ENCODE peak calls at places on chromosomes 13 and 19, in nine cellular contexts. One of them, this sample, is unnamed.

GRCh38 chr13:100506154-100506553 is 82.4 kb downstream of the GGACT start:
- DNase-seq in activated B cell treated with CpG ODN at 0.5 μM for 24 hours: no peak
- DNase-seq in cardiac fibroblast: no peak
- DNase-seq in astrocyte: no peak
- DNase-seq in WERI-Rb-1: no peak
- DNase-seq in B cell: no peak
- DNase-seq in fibroblast of pulmonary artery: no peak
- DNase-seq in coronary artery: no peak
- DNase-seq in stomach: no peak
- DNase-seq in this sample: no peak

GRCh38 chr19:58395220-58395978 is at the start of gene RNF225:
- DNase-seq in activated B cell treated with CpG ODN at 0.5 μM for 24 hours: no peak
- DNase-seq in cardiac fibroblast: no peak
- DNase-seq in astrocyte: no peak
- DNase-seq in WERI-Rb-1: no peak
- DNase-seq in B cell: peak
- DNase-seq in fibroblast of pulmonary artery: no peak
- DNase-seq in coronary artery: no peak
- DNase-seq in stomach: no peak
- DNase-seq in this sample: no peak

GRCh38 chr19:41192574-41193419 is at the start of gene CYP2S1:
- DNase-seq in activated B cell treated with CpG ODN at 0.5 μM for 24 hours: no peak
- DNase-seq in cardiac fibroblast: no peak
- DNase-seq in astrocyte: no peak
- DNase-seq in WERI-Rb-1: no peak
- DNase-seq in B cell: no peak
- DNase-seq in fibroblast of pulmonary artery: no peak
- DNase-seq in coronary artery: no peak
- DNase-seq in stomach: peak
- DNase-seq in this sample: no peak

GRCh38 chr13:86862137-86862536 is 809.0 kb upstream of the SLITRK5 start:
- DNase-seq in activated B cell treated with CpG ODN at 0.5 μM for 24 hours: no peak
- DNase-seq in cardiac fibroblast: no peak
- DNase-seq in astrocyte: no peak
- DNase-seq in WERI-Rb-1: no peak
- DNase-seq in B cell: no peak
- DNase-seq in fibroblast of pulmonary artery: no peak
- DNase-seq in coronary artery: no peak
- DNase-seq in stomach: no peak
- DNase-seq in this sample: no peak

GRCh38 chr19:47582320-47582909 is 9.5 kb upstream of the ZNF541 start:
- DNase-seq in activated B cell treated with CpG ODN at 0.5 μM for 24 hours: no peak
- DNase-seq in cardiac fibroblast: peak
- DNase-seq in astrocyte: peak
- DNase-seq in WERI-Rb-1: no peak
- DNase-seq in B cell: no peak
- DNase-seq in fibroblast of pulmonary artery: peak
- DNase-seq in coronary artery: no peak
- DNase-seq in stomach: no peak
- DNase-seq in this sample: no peak

GRCh38 chr13:44734204-44734707 is 158.1 kb upstream of the TSC22D1 start:
- DNase-seq in activated B cell treated with CpG ODN at 0.5 μM for 24 hours: no peak
- DNase-seq in cardiac fibroblast: peak
- DNase-seq in astrocyte: peak
- DNase-seq in WERI-Rb-1: no peak
- DNase-seq in B cell: no peak
- DNase-seq in fibroblast of pulmonary artery: peak
- DNase-seq in coronary artery: no peak
- DNase-seq in stomach: peak
- DNase-seq in this sample: no peak

GRCh38 chr13:102589291-102589822 is 7.4 kb upstream of the TPP2 start:
- DNase-seq in activated B cell treated with CpG ODN at 0.5 μM for 24 hours: no peak
- DNase-seq in cardiac fibroblast: no peak
- DNase-seq in astrocyte: no peak
- DNase-seq in WERI-Rb-1: peak
- DNase-seq in B cell: no peak
- DNase-seq in fibroblast of pulmonary artery: no peak
- DNase-seq in coronary artery: no peak
- DNase-seq in stomach: no peak
- DNase-seq in this sample: no peak

GRCh38 chr19:55447421-55448174 is 4.5 kb upstream of the SHISA7 start:
- DNase-seq in activated B cell treated with CpG ODN at 0.5 μM for 24 hours: no peak
- DNase-seq in cardiac fibroblast: peak
- DNase-seq in astrocyte: no peak
- DNase-seq in WERI-Rb-1: no peak
- DNase-seq in B cell: no peak
- DNase-seq in fibroblast of pulmonary artery: peak
- DNase-seq in coronary artery: no peak
- DNase-seq in stomach: no peak
- DNase-seq in this sample: no peak

GRCh38 chr13:74306496-74306895 is 172.3 kb upstream of the KLF12 start:
- DNase-seq in activated B cell treated with CpG ODN at 0.5 μM for 24 hours: no peak
- DNase-seq in cardiac fibroblast: peak
- DNase-seq in astrocyte: peak
- DNase-seq in WERI-Rb-1: no peak
- DNase-seq in B cell: no peak
- DNase-seq in fibroblast of pulmonary artery: peak
- DNase-seq in coronary artery: no peak
- DNase-seq in stomach: no peak
- DNase-seq in this sample: no peak

GRCh38 chr19:38667552-38668205 is 20.2 kb downstream of the ACTN4 start:
- DNase-seq in activated B cell treated with CpG ODN at 0.5 μM for 24 hours: no peak
- DNase-seq in cardiac fibroblast: no peak
- DNase-seq in astrocyte: peak
- DNase-seq in WERI-Rb-1: no peak
- DNase-seq in B cell: no peak
- DNase-seq in fibroblast of pulmonary artery: no peak
- DNase-seq in coronary artery: no peak
- DNase-seq in stomach: no peak
- DNase-seq in this sample: no peak

GRCh38 chr13:87274209-87274819 is 396.9 kb upstream of the SLITRK5 start:
- DNase-seq in activated B cell treated with CpG ODN at 0.5 μM for 24 hours: no peak
- DNase-seq in cardiac fibroblast: peak
- DNase-seq in astrocyte: peak
- DNase-seq in WERI-Rb-1: peak
- DNase-seq in B cell: no peak
- DNase-seq in fibroblast of pulmonary artery: peak
- DNase-seq in coronary artery: no peak
- DNase-seq in stomach: no peak
- DNase-seq in this sample: peak

GRCh38 chr19:46542428-46543230 is 47.0 kb upstream of the PNMA8B start:
- DNase-seq in activated B cell treated with CpG ODN at 0.5 μM for 24 hours: peak
- DNase-seq in cardiac fibroblast: peak
- DNase-seq in astrocyte: peak
- DNase-seq in WERI-Rb-1: peak
- DNase-seq in B cell: peak
- DNase-seq in fibroblast of pulmonary artery: peak
- DNase-seq in coronary artery: peak
- DNase-seq in stomach: peak
- DNase-seq in this sample: peak

GRCh38 chr13:44648392-44649117 is 72.4 kb upstream of the TSC22D1 start:
- DNase-seq in activated B cell treated with CpG ODN at 0.5 μM for 24 hours: no peak
- DNase-seq in cardiac fibroblast: peak
- DNase-seq in astrocyte: no peak
- DNase-seq in WERI-Rb-1: no peak
- DNase-seq in B cell: no peak
- DNase-seq in fibroblast of pulmonary artery: peak
- DNase-seq in coronary artery: no peak
- DNase-seq in stomach: no peak
- DNase-seq in this sample: no peak

GRCh38 chr13:79085021-79085420 is 321.0 kb downstream of the RBM26 start:
- DNase-seq in activated B cell treated with CpG ODN at 0.5 μM for 24 hours: no peak
- DNase-seq in cardiac fibroblast: no peak
- DNase-seq in astrocyte: no peak
- DNase-seq in WERI-Rb-1: no peak
- DNase-seq in B cell: no peak
- DNase-seq in fibroblast of pulmonary artery: no peak
- DNase-seq in coronary artery: no peak
- DNase-seq in stomach: no peak
- DNase-seq in this sample: no peak

GRCh38 chr19:1592023-1592754 is 476 bp downstream of the MBD3 start:
- DNase-seq in activated B cell treated with CpG ODN at 0.5 μM for 24 hours: peak
- DNase-seq in cardiac fibroblast: peak
- DNase-seq in astrocyte: peak
- DNase-seq in WERI-Rb-1: peak
- DNase-seq in B cell: peak
- DNase-seq in fibroblast of pulmonary artery: peak
- DNase-seq in coronary artery: peak
- DNase-seq in stomach: peak
- DNase-seq in this sample: peak

GRCh38 chr19:1591421-1592022 is 1.1 kb downstream of the MBD3 start:
- DNase-seq in activated B cell treated with CpG ODN at 0.5 μM for 24 hours: no peak
- DNase-seq in cardiac fibroblast: peak
- DNase-seq in astrocyte: no peak
- DNase-seq in WERI-Rb-1: no peak
- DNase-seq in B cell: no peak
- DNase-seq in fibroblast of pulmonary artery: peak
- DNase-seq in coronary artery: peak
- DNase-seq in stomach: no peak
- DNase-seq in this sample: no peak

GRCh38 chr19:1587872-1588271 is 4.8 kb downstream of the MBD3 start:
- DNase-seq in activated B cell treated with CpG ODN at 0.5 μM for 24 hours: no peak
- DNase-seq in cardiac fibroblast: no peak
- DNase-seq in astrocyte: no peak
- DNase-seq in WERI-Rb-1: peak
- DNase-seq in B cell: peak
- DNase-seq in fibroblast of pulmonary artery: no peak
- DNase-seq in coronary artery: no peak
- DNase-seq in stomach: no peak
- DNase-seq in this sample: no peak

GRCh38 chr19:1592755-1593628 is at the start of gene MBD3:
- DNase-seq in activated B cell treated with CpG ODN at 0.5 μM for 24 hours: peak
- DNase-seq in cardiac fibroblast: peak
- DNase-seq in astrocyte: peak
- DNase-seq in WERI-Rb-1: peak
- DNase-seq in B cell: peak
- DNase-seq in fibroblast of pulmonary artery: peak
- DNase-seq in coronary artery: peak
- DNase-seq in stomach: peak
- DNase-seq in this sample: peak

GRCh38 chr19:1590641-1591397 is 1.8 kb downstream of the MBD3 start:
- DNase-seq in activated B cell treated with CpG ODN at 0.5 μM for 24 hours: no peak
- DNase-seq in cardiac fibroblast: peak
- DNase-seq in astrocyte: no peak
- DNase-seq in WERI-Rb-1: no peak
- DNase-seq in B cell: peak
- DNase-seq in fibroblast of pulmonary artery: peak
- DNase-seq in coronary artery: no peak
- DNase-seq in stomach: no peak
- DNase-seq in this sample: no peak
- TF ChIP-seq CTCF in activated B cell treated with CpG ODN at 0.5 μM for 24 hours: no peak
- TF ChIP-seq CTCF in cardiac fibroblast: peak
- TF ChIP-seq CTCF in astrocyte: no peak
- TF ChIP-seq CTCF in WERI-Rb-1: peak
- TF ChIP-seq CTCF in B cell: peak
- TF ChIP-seq CTCF in fibroblast of pulmonary artery: peak
- TF ChIP-seq CTCF in coronary artery: no peak
- TF ChIP-seq CTCF in stomach: no peak
- TF ChIP-seq CTCF in this sample: peak

GRCh38 chr19:8340341-8341096 is 2.5 kb downstream of the KANK3 start:
- DNase-seq in activated B cell treated with CpG ODN at 0.5 μM for 24 hours: no peak
- DNase-seq in cardiac fibroblast: peak
- DNase-seq in astrocyte: no peak
- DNase-seq in WERI-Rb-1: no peak
- DNase-seq in B cell: peak
- DNase-seq in fibroblast of pulmonary artery: peak
- DNase-seq in coronary artery: no peak
- DNase-seq in stomach: peak
- DNase-seq in this sample: no peak
- TF ChIP-seq CTCF in activated B cell treated with CpG ODN at 0.5 μM for 24 hours: no peak
- TF ChIP-seq CTCF in cardiac fibroblast: peak
- TF ChIP-seq CTCF in astrocyte: no peak
- TF ChIP-seq CTCF in WERI-Rb-1: no peak
- TF ChIP-seq CTCF in B cell: no peak
- TF ChIP-seq CTCF in fibroblast of pulmonary artery: peak
- TF ChIP-seq CTCF in coronary artery: no peak
- TF ChIP-seq CTCF in stomach: no peak
- TF ChIP-seq CTCF in this sample: no peak

DNA sequence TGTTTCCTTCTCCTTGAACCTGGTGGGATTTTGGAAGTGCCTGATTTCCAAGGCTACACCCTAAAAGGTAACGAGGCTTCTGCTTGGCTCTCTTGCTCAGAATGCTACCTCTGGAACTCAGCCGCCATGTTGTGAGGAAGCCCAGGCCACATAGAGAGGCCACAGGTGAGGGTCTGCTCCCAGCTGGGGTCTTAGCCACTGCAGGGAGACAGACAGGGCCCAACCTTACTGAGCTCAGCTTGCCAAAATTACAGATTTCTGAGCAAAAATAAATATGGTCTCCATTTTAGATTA is 61.4 kb downstream of the GPR12 start:
- DNase-seq in activated B cell treated with CpG ODN at 0.5 μM for 24 hours: no peak
- DNase-seq in cardiac fibroblast: no peak
- DNase-seq in astrocyte: no peak
- DNase-seq in WERI-Rb-1: peak
- DNase-seq in B cell: no peak
- DNase-seq in fibroblast of pulmonary artery: no peak
- DNase-seq in coronary artery: peak
- DNase-seq in stomach: no peak
- DNase-seq in this sample: no peak
- TF ChIP-seq CTCF in activated B cell treated with CpG ODN at 0.5 μM for 24 hours: no peak
- TF ChIP-seq CTCF in cardiac fibroblast: no peak
- TF ChIP-seq CTCF in astrocyte: no peak
- TF ChIP-seq CTCF in WERI-Rb-1: no peak
- TF ChIP-seq CTCF in B cell: no peak
- TF ChIP-seq CTCF in fibroblast of pulmonary artery: no peak
- TF ChIP-seq CTCF in coronary artery: no peak
- TF ChIP-seq CTCF in stomach: no peak
- TF ChIP-seq CTCF in this sample: no peak

GRCh38 chr13:59750860-59751259 is 412.9 kb downstream of the DIAPH3 start:
- DNase-seq in activated B cell treated with CpG ODN at 0.5 μM for 24 hours: no peak
- DNase-seq in cardiac fibroblast: peak
- DNase-seq in astrocyte: peak
- DNase-seq in WERI-Rb-1: no peak
- DNase-seq in B cell: no peak
- DNase-seq in fibroblast of pulmonary artery: peak
- DNase-seq in coronary artery: no peak
- DNase-seq in stomach: no peak
- DNase-seq in this sample: peak
- TF ChIP-seq CTCF in activated B cell treated with CpG ODN at 0.5 μM for 24 hours: no peak
- TF ChIP-seq CTCF in cardiac fibroblast: no peak
- TF ChIP-seq CTCF in astrocyte: no peak
- TF ChIP-seq CTCF in WERI-Rb-1: no peak
- TF ChIP-seq CTCF in B cell: no peak
- TF ChIP-seq CTCF in fibroblast of pulmonary artery: no peak
- TF ChIP-seq CTCF in coronary artery: no peak
- TF ChIP-seq CTCF in stomach: no peak
- TF ChIP-seq CTCF in this sample: no peak